ENCODE peak calls at places on chromosomes 13 and 19, in eight cellular contexts. One of them, this sample, is unnamed.

GRCh38 chr13:78659450-78660110 is 625 bp upstream of the OBI1 start:
- DNase-seq in fibroblast of lung: no peak
- DNase-seq in hypothalamus: no peak
- DNase-seq in EL: no peak
- DNase-seq in NCI-H2081: no peak
- DNase-seq in fibroblast of mammary gland: peak
- DNase-seq in M059J: no peak
- DNase-seq in mesenchymal stem cell: no peak
- DNase-seq in this sample: no peak

GRCh38 chr19:38538793-38539528 is 78.8 kb downstream of the MAP4K1 start:
- DNase-seq in fibroblast of lung: peak
- DNase-seq in NCI-H2081: no peak
- DNase-seq in fibroblast of mammary gland: no peak
- DNase-seq in M059J: no peak
- DNase-seq in hypothalamus: no peak
- DNase-seq in EL: no peak
- DNase-seq in mesenchymal stem cell: no peak
- DNase-seq in this sample: no peak

GRCh38 chr19:18292810-18293641 is 11.6 kb upstream of the JUND start:
- DNase-seq in M059J: peak
- DNase-seq in fibroblast of mammary gland: peak
- DNase-seq in mesenchymal stem cell: peak
- DNase-seq in EL: peak
- DNase-seq in hypothalamus: peak
- DNase-seq in fibroblast of lung: peak
- DNase-seq in NCI-H2081: peak
- DNase-seq in this sample: no peak

GRCh38 chr13:50213526-50213925 is 198.3 kb downstream of the KCNRG start:
- DNase-seq in mesenchymal stem cell: no peak
- DNase-seq in EL: no peak
- DNase-seq in M059J: no peak
- DNase-seq in NCI-H2081: no peak
- DNase-seq in fibroblast of lung: no peak
- DNase-seq in hypothalamus: no peak
- DNase-seq in fibroblast of mammary gland: no peak
- DNase-seq in this sample: no peak

GRCh38 chr19:2129486-2129885 is 21.9 kb downstream of the AP3D1 start:
- DNase-seq in mesenchymal stem cell: no peak
- DNase-seq in fibroblast of lung: no peak
- DNase-seq in fibroblast of mammary gland: no peak
- DNase-seq in hypothalamus: no peak
- DNase-seq in M059J: no peak
- DNase-seq in EL: no peak
- DNase-seq in NCI-H2081: no peak
- DNase-seq in this sample: no peak

GRCh38 chr13:83515267-83515666 is 367.0 kb downstream of the SLITRK1 start:
- DNase-seq in mesenchymal stem cell: no peak
- DNase-seq in M059J: peak
- DNase-seq in EL: peak
- DNase-seq in fibroblast of lung: peak
- DNase-seq in NCI-H2081: no peak
- DNase-seq in hypothalamus: no peak
- DNase-seq in fibroblast of mammary gland: peak
- DNase-seq in this sample: peak

GRCh38 chr19:42422576-42423461 is 4.4 kb downstream of the LIPE start:
- DNase-seq in NCI-H2081: no peak
- DNase-seq in fibroblast of mammary gland: no peak
- DNase-seq in fibroblast of lung: peak
- DNase-seq in hypothalamus: no peak
- DNase-seq in M059J: no peak
- DNase-seq in mesenchymal stem cell: no peak
- DNase-seq in EL: no peak
- DNase-seq in this sample: no peak

GRCh38 chr19:33344210-33344609 is 29.3 kb upstream of the CEBPG start:
- DNase-seq in fibroblast of mammary gland: peak
- DNase-seq in mesenchymal stem cell: no peak
- DNase-seq in NCI-H2081: no peak
- DNase-seq in hypothalamus: no peak
- DNase-seq in M059J: peak
- DNase-seq in EL: no peak
- DNase-seq in fibroblast of lung: no peak
- DNase-seq in this sample: no peak

GRCh38 chr13:70568571-70568970 is 460.3 kb upstream of the KLHL1 start:
- DNase-seq in fibroblast of lung: peak
- DNase-seq in hypothalamus: no peak
- DNase-seq in fibroblast of mammary gland: peak
- DNase-seq in EL: peak
- DNase-seq in M059J: peak
- DNase-seq in mesenchymal stem cell: peak
- DNase-seq in NCI-H2081: peak
- DNase-seq in this sample: no peak

GRCh38 chr13:39767791-39768564 is 112.5 kb downstream of the COG6 start:
- DNase-seq in EL: no peak
- DNase-seq in fibroblast of mammary gland: no peak
- DNase-seq in mesenchymal stem cell: no peak
- DNase-seq in hypothalamus: no peak
- DNase-seq in fibroblast of lung: no peak
- DNase-seq in NCI-H2081: peak
- DNase-seq in M059J: no peak
- DNase-seq in this sample: peak

GRCh38 chr13:48954086-48954485 is 21.6 kb upstream of the FNDC3A start:
- DNase-seq in hypothalamus: no peak
- DNase-seq in NCI-H2081: no peak
- DNase-seq in fibroblast of lung: peak
- DNase-seq in fibroblast of mammary gland: peak
- DNase-seq in mesenchymal stem cell: peak
- DNase-seq in M059J: peak
- DNase-seq in EL: peak
- DNase-seq in this sample: no peak

GRCh38 chr13:80215368-80215767 is 125.6 kb downstream of the SPRY2 start:
- DNase-seq in mesenchymal stem cell: peak
- DNase-seq in fibroblast of mammary gland: no peak
- DNase-seq in hypothalamus: no peak
- DNase-seq in NCI-H2081: no peak
- DNase-seq in M059J: no peak
- DNase-seq in fibroblast of lung: peak
- DNase-seq in EL: no peak
- DNase-seq in this sample: no peak

GRCh38 chr13:25171517-25172302 is at the start of gene AMER2:
- DNase-seq in NCI-H2081: peak
- DNase-seq in mesenchymal stem cell: peak
- DNase-seq in hypothalamus: peak
- DNase-seq in EL: no peak
- DNase-seq in fibroblast of mammary gland: peak
- DNase-seq in fibroblast of lung: peak
- DNase-seq in M059J: peak
- DNase-seq in this sample: no peak

GRCh38 chr13:86188170-86188569 is 389.0 kb upstream of the SLITRK6 start:
- DNase-seq in mesenchymal stem cell: no peak
- DNase-seq in fibroblast of lung: no peak
- DNase-seq in fibroblast of mammary gland: no peak
- DNase-seq in NCI-H2081: no peak
- DNase-seq in EL: no peak
- DNase-seq in hypothalamus: no peak
- DNase-seq in M059J: no peak
- DNase-seq in this sample: no peak

GRCh38 chr13:29994911-29995601 is 144.6 kb upstream of the UBL3 start:
- DNase-seq in mesenchymal stem cell: peak
- DNase-seq in fibroblast of mammary gland: peak
- DNase-seq in fibroblast of lung: no peak
- DNase-seq in EL: no peak
- DNase-seq in NCI-H2081: no peak
- DNase-seq in hypothalamus: no peak
- DNase-seq in M059J: no peak
- DNase-seq in this sample: no peak

GRCh38 chr19:30227661-30228112 is 144.5 kb upstream of the ZNF536 start:
- DNase-seq in fibroblast of mammary gland: peak
- DNase-seq in EL: peak
- DNase-seq in fibroblast of lung: peak
- DNase-seq in hypothalamus: no peak
- DNase-seq in NCI-H2081: no peak
- DNase-seq in M059J: peak
- DNase-seq in mesenchymal stem cell: peak
- DNase-seq in this sample: peak

GRCh38 chr19:31110331-31110730 is 238.9 kb downstream of the TSHZ3 start:
- DNase-seq in hypothalamus: no peak
- DNase-seq in fibroblast of lung: peak
- DNase-seq in fibroblast of mammary gland: peak
- DNase-seq in mesenchymal stem cell: peak
- DNase-seq in EL: peak
- DNase-seq in M059J: peak
- DNase-seq in NCI-H2081: no peak
- DNase-seq in this sample: no peak

GRCh38 chr19:1309977-1310852 is 24.5 kb downstream of the EFNA2 start:
- DNase-seq in hypothalamus: no peak
- DNase-seq in M059J: no peak
- DNase-seq in NCI-H2081: no peak
- DNase-seq in fibroblast of lung: no peak
- DNase-seq in fibroblast of mammary gland: no peak
- DNase-seq in EL: no peak
- DNase-seq in mesenchymal stem cell: no peak
- DNase-seq in this sample: no peak

GRCh38 chr13:23739597-23739996 is 149.6 kb downstream of the MIPEP start:
- DNase-seq in hypothalamus: no peak
- DNase-seq in EL: no peak
- DNase-seq in M059J: no peak
- DNase-seq in fibroblast of lung: no peak
- DNase-seq in fibroblast of mammary gland: no peak
- DNase-seq in mesenchymal stem cell: peak
- DNase-seq in NCI-H2081: no peak
- DNase-seq in this sample: peak

GRCh38 chr13:22235285-22235949 is 564.5 kb downstream of the FGF9 start:
- DNase-seq in mesenchymal stem cell: no peak
- DNase-seq in NCI-H2081: no peak
- DNase-seq in M059J: no peak
- DNase-seq in fibroblast of mammary gland: no peak
- DNase-seq in EL: no peak
- DNase-seq in fibroblast of lung: no peak
- DNase-seq in hypothalamus: no peak
- DNase-seq in this sample: no peak

GRCh38 chr13:102768914-102769313 is 4.7 kb downstream of the TEX30 start:
- DNase-seq in NCI-H2081: no peak
- DNase-seq in mesenchymal stem cell: no peak
- DNase-seq in EL: no peak
- DNase-seq in fibroblast of lung: no peak
- DNase-seq in M059J: no peak
- DNase-seq in fibroblast of mammary gland: peak
- DNase-seq in hypothalamus: no peak
- DNase-seq in this sample: no peak

GRCh38 chr13:30429721-30430694 is 7.7 kb downstream of the UBE2L5 start:
- DNase-seq in fibroblast of lung: peak
- DNase-seq in EL: peak
- DNase-seq in NCI-H2081: no peak
- DNase-seq in mesenchymal stem cell: peak
- DNase-seq in fibroblast of mammary gland: peak
- DNase-seq in hypothalamus: no peak
- DNase-seq in M059J: peak
- DNase-seq in this sample: no peak

GRCh38 chr13:86585826-86586225 is 786.6 kb upstream of the SLITRK6 start:
- DNase-seq in fibroblast of mammary gland: peak
- DNase-seq in M059J: no peak
- DNase-seq in fibroblast of lung: peak
- DNase-seq in EL: no peak
- DNase-seq in mesenchymal stem cell: peak
- DNase-seq in NCI-H2081: no peak
- DNase-seq in hypothalamus: no peak
- DNase-seq in this sample: no peak

GRCh38 chr19:1401138-1401888 is at the start of gene GAMT:
- DNase-seq in hypothalamus: no peak
- DNase-seq in fibroblast of mammary gland: no peak
- DNase-seq in NCI-H2081: no peak
- DNase-seq in EL: peak
- DNase-seq in mesenchymal stem cell: peak
- DNase-seq in M059J: no peak
- DNase-seq in fibroblast of lung: peak
- DNase-seq in this sample: no peak

GRCh38 chr19:23470873-23471555 is 75.7 kb upstream of the ZNF91 start:
- DNase-seq in M059J: no peak
- DNase-seq in EL: peak
- DNase-seq in hypothalamus: no peak
- DNase-seq in mesenchymal stem cell: no peak
- DNase-seq in fibroblast of lung: no peak
- DNase-seq in NCI-H2081: no peak
- DNase-seq in fibroblast of mammary gland: no peak
- DNase-seq in this sample: no peak

GRCh38 chr13:101289764-101290163 is 126.5 kb downstream of the NALCN start:
- DNase-seq in EL: peak
- DNase-seq in fibroblast of mammary gland: peak
- DNase-seq in fibroblast of lung: peak
- DNase-seq in NCI-H2081: peak
- DNase-seq in M059J: peak
- DNase-seq in hypothalamus: no peak
- DNase-seq in mesenchymal stem cell: peak
- DNase-seq in this sample: peak